ENCODE peak calls at places on chromosomes 11 and 22, in seven cellular contexts. X is dorsolateral prefrontal cortex, D is fibroblast of mammary gland, E is cardiac muscle cell, S is thyroid gland, B is stomach, I is fibroblast of lung. J is an unnamed sample.

GRCh38 chr11:44310198-44310455 is 188 bp upstream of the ALX4 start:
- DNase-seq in I (no peak), D (no peak), X (no peak), B (no peak), S (no peak), E (no peak), J (no peak)

GRCh38 chr11:18540207-18541009 is 13.7 kb upstream of the TSG101 start:
- DNase-seq in I (peak; percentile 27), B (no peak), D (peak; percentile 35), X (no peak), E (peak; percentile 27), S (no peak), J (peak; percentile 41)

GRCh38 chr11:131033151-131033651 is 116.9 kb upstream of the SNX19 start:
- DNase-seq in I (peak; percentile 87), S (peak; percentile 52), D (peak; percentile 93), B (no peak), X (no peak), E (no peak), J (peak; percentile 87)

GRCh38 chr11:416757-417621 is 2.2 kb upstream of the SIGIRR start:
- DNase-seq in D (no peak), S (peak; percentile 70), X (no peak), B (peak; percentile 82), E (peak; percentile 34), I (no peak), J (peak; percentile 14)

GRCh38 chr11:3199537-3200295 is 18.9 kb downstream of the MRGPRG start:
- DNase-seq in D (no peak), B (no peak), X (no peak), E (no peak), I (no peak), S (no peak), J (no peak)

GRCh38 chr11:100556781-100557180 is 130.3 kb upstream of the ARHGAP42 start:
- DNase-seq in S (no peak), X (no peak), I (no peak), D (no peak), B (no peak), E (no peak), J (no peak)

GRCh38 chr11:101470414-101470813 is 113.4 kb downstream of the TRPC6 start:
- DNase-seq in D (peak; percentile 21), B (no peak), E (no peak), S (no peak), X (no peak), I (peak; percentile 14), J (no peak)

GRCh38 chr11:60887531-60887930 is 18.9 kb downstream of the PRPF19 start:
- DNase-seq in S (peak; percentile 45), B (peak; percentile 61), E (peak; percentile 55), X (peak; percentile 64), D (peak; percentile 69), I (peak; percentile 58), J (peak; percentile 73)

GRCh38 chr22:48254311-48254873 is 1491.9 kb downstream of the TBC1D22A start:
- DNase-seq in X (no peak), S (no peak), D (no peak), E (no peak), B (no peak), I (no peak), J (no peak)

GRCh38 chr11:100810146-100810545 is 123.1 kb downstream of the ARHGAP42 start:
- DNase-seq in E (no peak), I (peak; percentile 21), X (no peak), B (no peak), S (no peak), D (peak; percentile 59), J (no peak)

GRCh38 chr11:26703792-26704191 is 18.1 kb downstream of the SLC5A12 start:
- DNase-seq in X (no peak), S (no peak), D (no peak), B (no peak), E (no peak), I (peak; percentile 45), J (no peak)

GRCh38 chr22:34414467-34415440 is 494.5 kb upstream of the LARGE1 start:
- DNase-seq in E (peak; percentile 93), S (peak; percentile 37), I (no peak), B (no peak), D (peak; percentile 8), X (no peak), J (peak; percentile 1)

GRCh38 chr11:9273430-9274336 is 8.5 kb upstream of the DENND5A start:
- DNase-seq in X (no peak), S (no peak), E (no peak), B (no peak), D (peak; percentile 78), I (peak; percentile 51), J (peak; percentile 61)

DNA sequence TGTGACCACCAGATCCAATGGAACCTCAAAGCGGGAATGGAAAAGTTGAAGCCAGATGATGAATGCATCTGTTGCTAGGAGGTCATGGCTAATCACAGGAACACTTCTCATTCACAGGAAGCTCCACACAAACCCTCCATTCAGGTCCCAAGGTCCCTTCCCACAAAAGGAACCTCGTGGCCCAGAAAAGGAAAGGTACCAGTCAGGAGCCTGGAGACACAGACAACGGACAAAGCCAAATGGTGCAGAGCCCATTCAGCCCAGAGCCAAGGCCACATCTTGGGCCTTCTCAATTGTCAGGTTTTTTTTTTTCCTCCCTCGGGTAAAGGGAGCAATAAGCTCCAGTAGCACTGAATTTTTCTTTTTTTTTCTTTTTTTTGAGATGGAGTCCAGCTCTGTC is 87.0 kb downstream of the FAM168A start:
- DNase-seq in X (no peak), S (no peak), B (no peak), E (no peak), I (no peak), D (no peak), J (no peak)
- TF ChIP-seq CTCF in X (no peak), S (no peak), B (no peak), E (no peak), I (no peak), D (no peak), J (no peak)

GRCh38 chr11:111554532-111554931 is 14.0 kb downstream of the LAYN start:
- DNase-seq in B (no peak), I (no peak), S (no peak), D (peak; percentile 55), E (no peak), X (no peak), J (no peak)

GRCh38 chr11:111560785-111561184 is 20.3 kb downstream of the LAYN start:
- DNase-seq in I (no peak), B (no peak), D (no peak), S (no peak), X (no peak), E (no peak), J (no peak)

GRCh38 chr11:111559791-111560190 is 19.3 kb downstream of the LAYN start:
- DNase-seq in X (no peak), B (no peak), D (no peak), S (no peak), E (no peak), I (no peak), J (no peak)

GRCh38 chr11:111555255-111555654 is 14.7 kb downstream of the LAYN start:
- DNase-seq in S (no peak), X (no peak), B (no peak), E (no peak), I (no peak), D (peak; percentile 76), J (no peak)

GRCh38 chr11:111557425-111558111 is 17.0 kb downstream of the LAYN start:
- DNase-seq in I (peak; percentile 93), E (no peak), B (no peak), X (no peak), S (no peak), D (peak; percentile 98), J (peak; percentile 84)
- H3K4me3 ChIP-seq in I (peak overlapping the region; percentile 22), E (no peak overlapping the region), B (no peak overlapping the region), X (no peak overlapping the region), S (no peak overlapping the region), D (no peak overlapping the region), J (no peak overlapping the region)

GRCh38 chr11:54558407-54558806 is 45.4 kb downstream of the OR4C46 start:
- DNase-seq in E (no peak), S (no peak), X (no peak), B (no peak), D (no peak), I (peak; percentile 2), J (no peak)

DNA sequence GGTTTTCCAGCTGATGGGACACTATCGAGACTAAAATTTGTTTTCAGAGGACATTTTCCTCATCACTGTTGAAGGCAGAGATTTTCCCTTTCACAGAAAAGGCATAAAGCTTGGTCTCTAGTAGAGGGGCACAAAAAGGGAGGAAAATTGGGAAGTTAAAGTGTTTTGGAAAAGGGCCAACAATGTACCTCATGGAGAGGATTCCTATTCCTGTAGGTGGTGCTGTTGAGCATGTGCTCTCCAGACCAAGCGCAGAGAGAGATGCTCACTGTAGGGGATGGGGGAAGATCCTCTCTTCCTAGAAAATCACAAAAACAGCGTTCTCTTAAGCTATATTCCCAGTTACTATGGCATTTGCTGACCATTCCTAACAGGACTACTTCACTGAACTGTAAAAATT is 44.9 kb downstream of the OR4C46 start:
- DNase-seq in S (no peak), D (no peak), E (no peak), B (no peak), I (no peak), X (no peak), J (no peak)
- TF ChIP-seq CTCF in S (no peak), D (peak; percentile 16), E (no peak), B (no peak), I (no peak), X (no peak), J (no peak)

GRCh38 chr22:28822930-28823481 is 22.6 kb upstream of the XBP1 start:
- DNase-seq in D (no peak), E (no peak), S (peak; percentile 87), X (no peak), B (peak; percentile 55), I (no peak), J (no peak)
- H3K4me3 ChIP-seq in D (no peak overlapping the region), E (no peak overlapping the region), S (no peak overlapping the region), X (no peak overlapping the region), B (no peak overlapping the region), I (no peak overlapping the region), J (no peak overlapping the region)

GRCh38 chr11:66834539-66834845 is 8.7 kb upstream of the RCE1 start:
- DNase-seq in S (no peak), X (no peak), B (no peak), I (no peak), D (no peak), E (no peak), J (no peak)
- TF ChIP-seq CTCF in S (no peak), X (peak; percentile 9), B (no peak), I (no peak), D (no peak), E (no peak), J (no peak)

GRCh38 chr11:62752994-62753735 is 795 bp downstream of the ZBTB3 start:
- DNase-seq in S (no peak), X (no peak), I (no peak), D (no peak), E (no peak), B (no peak), J (no peak)
- H3K4me3 ChIP-seq in S (no peak overlapping the region), X (peak overlapping the region; percentile 87), I (peak overlapping the region; percentile 89), D (peak overlapping the region; percentile 97), E (peak overlapping the region; percentile 91), B (peak overlapping the region; percentile 67), J (peak overlapping the region; percentile 95)